ENCODE peak calls at places on chromosomes 12 and 14, in nine cellular contexts. T, F, N, Z, O, Q, G, Y and P are unnamed samples.
A peak's percentile ranks its signal among the peaks of the same experiment; 100 is the strongest.

GRCh38 chr14:99820702-99821331 is 27.6 kb downstream of the EML1 start:
- DNase-seq in Q (no peak), G (no peak), F (no peak), O (no peak), T (no peak), N (no peak), Y (no peak), Z (no peak), P (no peak)

GRCh38 chr12:76562158-76562557 is 2.6 kb upstream of the OSBPL8 start:
- DNase-seq in Y (no peak), O (no peak), T (no peak), Z (no peak), N (no peak), Q (no peak), G (no peak), F (no peak), P (no peak)

GRCh38 chr12:31833541-31833840 is 104.7 kb upstream of the AMN1 start:
- DNase-seq in Q (no peak), N (no peak), G (peak; percentile 30), Y (no peak), O (no peak), Z (no peak), T (no peak), F (no peak), P (no peak)

GRCh38 chr12:52155048-52155868 is 36.6 kb downstream of the KRT80 start:
- DNase-seq in N (no peak), Q (no peak), G (peak; percentile 89), T (no peak), Z (no peak), Y (no peak), F (no peak), O (no peak), P (no peak)

GRCh38 chr12:74646831-74647230 is 109.2 kb downstream of the ATXN7L3B start:
- DNase-seq in Y (no peak), F (no peak), G (peak; percentile 18), N (no peak), Q (no peak), Z (no peak), T (no peak), O (no peak), P (no peak)

GRCh38 chr12:68483592-68484373 is 126.9 kb upstream of the RAP1B start:
- DNase-seq in Q (no peak), T (no peak), G (peak; percentile 13), N (no peak), F (no peak), Z (no peak), Y (no peak), O (no peak), P (no peak)

GRCh38 chr14:103808403-103809001 is 38.9 kb downstream of the PPP1R13B start:
- DNase-seq in T (peak; percentile 78), O (peak; percentile 58), Y (peak; percentile 85), N (peak; percentile 87), Z (peak; percentile 27), G (peak; percentile 70), F (peak; percentile 84), Q (no peak), P (peak; percentile 77)

GRCh38 chr12:96497800-96498199 is 8.4 kb downstream of the CFAP54 start:
- DNase-seq in F (no peak), N (no peak), O (no peak), T (no peak), Z (no peak), G (no peak), Y (no peak), Q (no peak), P (no peak)

GRCh38 chr12:19185262-19185929 is 55.9 kb downstream of the PLEKHA5 start:
- DNase-seq in O (no peak), G (no peak), F (no peak), Z (no peak), T (no peak), Q (no peak), N (no peak), Y (no peak), P (no peak)
- TF ChIP-seq POLR2A in O (no peak), G (no peak), F (no peak), Z (peak; percentile 16), T (no peak), Q (no peak), N (no peak), Y (no peak), P (no peak)

DNA sequence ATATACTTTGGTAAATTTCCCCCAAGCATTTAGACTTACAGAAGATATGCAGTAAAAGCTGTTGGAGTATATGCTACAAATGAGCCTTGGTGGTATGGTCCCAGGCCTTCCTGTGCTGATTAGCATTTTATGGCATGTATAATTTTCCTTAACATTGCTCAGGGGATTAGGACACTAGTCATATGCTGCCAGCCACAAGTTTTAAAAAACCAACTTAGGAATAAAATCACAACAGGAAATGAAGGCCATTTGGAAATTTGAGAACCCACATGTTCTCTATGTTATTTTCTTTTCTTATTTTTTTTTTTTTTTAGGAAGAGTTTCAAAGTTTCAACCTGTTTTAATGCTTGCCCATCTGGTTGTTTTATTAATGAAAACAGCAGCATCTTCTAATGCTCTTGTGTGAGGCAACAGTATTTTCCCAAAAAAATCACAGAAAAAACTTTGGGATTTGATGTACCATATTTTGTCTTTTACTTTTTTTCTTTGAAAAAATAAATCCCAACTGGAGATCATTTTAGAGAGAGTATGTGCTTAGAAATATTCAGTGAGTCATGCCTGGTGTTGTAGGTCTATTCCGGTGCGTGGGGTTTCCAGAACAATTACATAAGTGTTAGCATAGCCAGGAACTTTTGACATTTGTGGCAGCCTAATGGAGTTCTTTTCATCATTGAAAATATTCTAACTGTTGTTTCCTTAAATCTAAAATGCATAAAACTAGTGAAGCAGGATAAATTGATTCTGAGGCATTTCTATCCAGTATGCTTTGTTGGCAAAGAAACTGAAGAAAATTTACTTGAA is 21.7 kb upstream of the DUSP6 start:
- DNase-seq in Y (peak; percentile 36), Q (no peak), F (no peak), O (no peak), G (no peak), Z (no peak), T (no peak), N (peak; percentile 68), P (no peak)
- H3K4me1 ChIP-seq in Y (no peaks in the 10 kb centered on the region), Q (peaks cover 33% of the 10 kb centered on the region), F (peaks cover 38% of the 10 kb centered on the region), O (peaks cover 88% of the 10 kb centered on the region), G (peaks cover 9% of the 10 kb centered on the region), Z (peaks cover 4% of the 10 kb centered on the region), T (peaks cover 44% of the 10 kb centered on the region), N (no peaks in the 10 kb centered on the region), P (no peaks in the 10 kb centered on the region)

GRCh38 chr14:84399296-84399910 is 1130.5 kb upstream of the FLRT2 start:
- DNase-seq in O (no peak), F (no peak), G (no peak), Z (no peak), Q (no peak), T (no peak), Y (no peak), N (no peak), P (no peak)

GRCh38 chr14:84401631-84402030 is 1128.3 kb upstream of the FLRT2 start:
- DNase-seq in O (no peak), Q (no peak), Z (no peak), F (no peak), T (no peak), Y (no peak), G (no peak), N (no peak), P (no peak)

GRCh38 chr14:84403585-84403984 is 1126.4 kb upstream of the FLRT2 start:
- DNase-seq in G (no peak), Z (no peak), F (peak; percentile 35), O (no peak), N (no peak), T (no peak), Q (no peak), Y (no peak), P (no peak)

DNA sequence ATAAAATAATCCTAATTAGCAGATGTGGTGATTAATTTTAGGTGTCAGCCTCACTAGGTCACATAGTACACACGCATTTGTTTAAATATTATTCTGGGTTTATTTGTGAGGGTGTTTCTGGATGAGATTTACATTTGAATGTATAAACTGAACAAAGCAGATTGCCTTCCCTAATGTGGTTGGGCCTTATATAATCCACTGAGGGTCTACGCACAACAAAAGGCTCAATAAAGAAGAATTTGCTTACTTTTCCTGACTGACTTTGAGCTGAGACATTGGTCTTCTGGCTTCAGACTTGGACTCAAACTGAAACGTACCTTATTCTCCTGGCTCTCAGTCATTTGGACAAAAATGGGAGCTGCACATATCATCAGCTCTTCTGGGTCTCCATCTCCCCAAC is 1132.3 kb upstream of the FLRT2 start:
- DNase-seq in G (no peak), N (no peak), Z (no peak), T (no peak), Y (no peak), F (no peak), O (no peak), Q (no peak), P (no peak)
- TF ChIP-seq EP300 in G (no peak), N (no peak), Z (no peak), T (no peak), Y (no peak), F (no peak), O (no peak), Q (no peak), P (no peak)

DNA sequence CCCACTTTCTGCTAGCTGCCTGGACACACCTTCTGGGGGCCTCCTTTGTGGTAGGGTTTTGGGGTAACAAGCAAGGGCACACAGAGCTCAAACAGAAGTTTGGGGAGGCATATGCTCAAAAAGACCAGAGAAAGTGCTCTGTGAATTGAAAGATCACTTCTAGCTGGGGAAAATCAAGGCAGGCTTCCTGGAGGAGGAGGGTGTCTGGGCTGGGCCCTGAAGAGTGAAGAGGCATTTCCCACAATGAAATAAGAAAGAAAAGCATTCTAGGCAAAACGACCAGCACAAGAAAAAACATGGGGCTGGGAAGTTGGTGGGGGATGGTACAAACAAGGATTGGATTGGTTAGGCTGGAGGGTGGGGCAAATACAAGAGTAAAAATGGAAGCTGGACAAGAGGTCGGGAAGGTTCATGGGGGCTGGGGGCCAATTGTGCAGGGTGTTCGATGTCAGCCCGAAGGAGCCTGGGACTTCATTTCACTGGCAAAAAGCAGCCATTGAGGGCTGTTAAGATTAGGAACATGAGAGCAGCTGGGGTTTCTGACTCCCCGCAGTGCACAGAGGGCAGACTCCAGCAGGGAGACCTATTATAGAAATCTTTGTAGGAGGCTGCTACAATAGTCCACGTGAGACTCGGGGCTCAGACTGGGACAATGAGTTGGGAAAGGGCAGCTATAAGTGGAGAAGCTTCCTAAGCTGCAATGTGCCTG is 51.5 kb upstream of the CMKLR1 start:
- DNase-seq in Z (no peak), Y (no peak), T (no peak), Q (no peak), N (peak; percentile 65), F (no peak), G (no peak), O (no peak), P (no peak)
- TF ChIP-seq POLR2A in Z (no peak), Y (no peak), T (no peak), Q (no peak), N (no peak), F (no peak), G (no peak), O (no peak), P (no peak)

GRCh38 chr14:91117960-91118359 is 4.1 kb downstream of the DGLUCY start:
- DNase-seq in Q (no peak), F (no peak), G (no peak), T (no peak), O (no peak), Z (no peak), N (no peak), Y (no peak), P (no peak)
- H3K4me1 ChIP-seq in Q (peaks cover 77% of the 10 kb centered on the region), F (peaks cover 44% of the 10 kb centered on the region), G (peaks cover 29% of the 10 kb centered on the region), T (peaks cover 55% of the 10 kb centered on the region), O (peaks cover 48% of the 10 kb centered on the region), Z (peaks cover 23% of the 10 kb centered on the region), N (no peaks in the 10 kb centered on the region), Y (no peaks in the 10 kb centered on the region), P (peaks cover 11% of the 10 kb centered on the region)